ENCODE peak calls at places on chromosomes 11 and 22, in ten cellular contexts. One of them, this sample, is unnamed.

GRCh38 chr11:61814958-61815789 is 1.6 kb downstream of the FADS1 start:
- DNase-seq in astrocyte of the cerebellum: peak; percentile 80
- DNase-seq in fibroblast of lung: peak; percentile 95
- DNase-seq in endothelial cell of umbilical vein: peak; percentile 99
- DNase-seq in AG04450: peak; percentile 91
- DNase-seq in transverse colon: peak; percentile 89
- DNase-seq in A549: peak; percentile 96
- DNase-seq in astrocyte: peak; percentile 89
- DNase-seq in GM23338: peak; percentile 97
- DNase-seq in mucosa of descending colon: peak; percentile 83
- DNase-seq in this sample: peak; percentile 96

GRCh38 chr22:25749420-25750169 is 7.6 kb downstream of the MYO18B start:
- DNase-seq in astrocyte of the cerebellum: no peak
- DNase-seq in fibroblast of lung: peak; percentile 37
- DNase-seq in endothelial cell of umbilical vein: no peak
- DNase-seq in AG04450: no peak
- DNase-seq in transverse colon: no peak
- DNase-seq in A549: no peak
- DNase-seq in astrocyte: peak; percentile 16
- DNase-seq in GM23338: no peak
- DNase-seq in mucosa of descending colon: no peak
- DNase-seq in this sample: no peak

GRCh38 chr11:96254087-96254486 is 88.9 kb downstream of the MAML2 start:
- DNase-seq in astrocyte of the cerebellum: peak; percentile 29
- DNase-seq in fibroblast of lung: peak; percentile 90
- DNase-seq in endothelial cell of umbilical vein: peak; percentile 94
- DNase-seq in AG04450: no peak
- DNase-seq in transverse colon: peak; percentile 35
- DNase-seq in A549: no peak
- DNase-seq in astrocyte: peak; percentile 88
- DNase-seq in GM23338: peak; percentile 22
- DNase-seq in mucosa of descending colon: no peak
- DNase-seq in this sample: peak; percentile 56

GRCh38 chr22:36221799-36222751 is 17.3 kb downstream of the APOL2 start:
- DNase-seq in astrocyte of the cerebellum: no peak
- DNase-seq in fibroblast of lung: peak; percentile 58
- DNase-seq in endothelial cell of umbilical vein: peak; percentile 60
- DNase-seq in AG04450: no peak
- DNase-seq in transverse colon: peak; percentile 59
- DNase-seq in A549: peak; percentile 19
- DNase-seq in astrocyte: peak; percentile 40
- DNase-seq in GM23338: peak; percentile 86
- DNase-seq in mucosa of descending colon: peak; percentile 70
- DNase-seq in this sample: no peak

GRCh38 chr11:19738124-19738523 is 25.5 kb downstream of the NAV2 start:
- DNase-seq in astrocyte of the cerebellum: no peak
- DNase-seq in fibroblast of lung: no peak
- DNase-seq in endothelial cell of umbilical vein: no peak
- DNase-seq in AG04450: no peak
- DNase-seq in transverse colon: no peak
- DNase-seq in A549: no peak
- DNase-seq in astrocyte: no peak
- DNase-seq in GM23338: no peak
- DNase-seq in mucosa of descending colon: no peak
- DNase-seq in this sample: peak; percentile 39

GRCh38 chr11:504053-504993 is 2.7 kb downstream of the RNH1 start:
- DNase-seq in astrocyte of the cerebellum: no peak
- DNase-seq in fibroblast of lung: peak; percentile 52
- DNase-seq in endothelial cell of umbilical vein: peak; percentile 65
- DNase-seq in AG04450: no peak
- DNase-seq in transverse colon: peak; percentile 38
- DNase-seq in A549: no peak
- DNase-seq in astrocyte: peak; percentile 17
- DNase-seq in GM23338: peak; percentile 57
- DNase-seq in mucosa of descending colon: no peak
- DNase-seq in this sample: peak; percentile 52

GRCh38 chr11:6362185-6362867 is 27.9 kb upstream of the SMPD1 start:
- DNase-seq in astrocyte of the cerebellum: no peak
- DNase-seq in fibroblast of lung: no peak
- DNase-seq in endothelial cell of umbilical vein: no peak
- DNase-seq in AG04450: no peak
- DNase-seq in transverse colon: no peak
- DNase-seq in A549: no peak
- DNase-seq in astrocyte: no peak
- DNase-seq in GM23338: no peak
- DNase-seq in mucosa of descending colon: no peak
- DNase-seq in this sample: no peak

GRCh38 chr11:106642331-106642730 is 375.9 kb downstream of the GUCY1A2 start:
- DNase-seq in astrocyte of the cerebellum: no peak
- DNase-seq in fibroblast of lung: peak; percentile 34
- DNase-seq in endothelial cell of umbilical vein: no peak
- DNase-seq in AG04450: peak; percentile 54
- DNase-seq in transverse colon: no peak
- DNase-seq in A549: no peak
- DNase-seq in astrocyte: peak; percentile 16
- DNase-seq in GM23338: no peak
- DNase-seq in mucosa of descending colon: no peak
- DNase-seq in this sample: peak; percentile 9

DNA sequence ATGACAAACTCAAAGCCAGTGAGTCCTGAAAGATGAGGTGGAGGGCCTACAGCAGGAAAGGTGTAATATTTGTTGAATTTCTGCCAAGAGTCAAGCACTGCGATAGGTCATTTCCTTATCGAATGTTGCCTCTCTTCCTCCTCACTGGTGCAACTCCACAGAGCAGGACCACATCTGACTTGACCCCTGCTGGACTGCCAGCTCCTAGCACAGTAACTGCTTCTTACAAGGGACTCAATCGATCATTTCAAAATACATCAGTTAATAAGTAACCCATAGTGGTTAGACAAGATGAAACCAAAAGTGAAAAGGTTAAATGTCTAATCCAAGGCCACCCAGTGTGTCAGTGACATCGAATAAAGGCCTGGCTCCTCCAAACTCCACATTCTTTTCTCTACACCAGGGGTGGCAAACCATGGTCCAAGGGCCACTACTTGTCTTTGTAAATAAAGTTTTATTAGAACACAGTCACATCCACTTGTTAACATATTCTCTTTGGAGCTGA is 98.5 kb upstream of the CSNK2A3 start:
- DNase-seq in astrocyte of the cerebellum: no peak
- DNase-seq in fibroblast of lung: no peak
- DNase-seq in endothelial cell of umbilical vein: no peak
- DNase-seq in AG04450: no peak
- DNase-seq in transverse colon: no peak
- DNase-seq in A549: peak; percentile 53
- DNase-seq in astrocyte: no peak
- DNase-seq in GM23338: no peak
- DNase-seq in mucosa of descending colon: no peak
- DNase-seq in this sample: no peak
- TF ChIP-seq CTCF in astrocyte of the cerebellum: no peak
- TF ChIP-seq CTCF in fibroblast of lung: no peak
- TF ChIP-seq CTCF in endothelial cell of umbilical vein: no peak
- TF ChIP-seq CTCF in AG04450: no peak
- TF ChIP-seq CTCF in transverse colon: no peak
- TF ChIP-seq CTCF in A549: no peak
- TF ChIP-seq CTCF in astrocyte: no peak
- TF ChIP-seq CTCF in GM23338: no peak
- TF ChIP-seq CTCF in mucosa of descending colon: no peak
- TF ChIP-seq CTCF in this sample: no peak

DNA sequence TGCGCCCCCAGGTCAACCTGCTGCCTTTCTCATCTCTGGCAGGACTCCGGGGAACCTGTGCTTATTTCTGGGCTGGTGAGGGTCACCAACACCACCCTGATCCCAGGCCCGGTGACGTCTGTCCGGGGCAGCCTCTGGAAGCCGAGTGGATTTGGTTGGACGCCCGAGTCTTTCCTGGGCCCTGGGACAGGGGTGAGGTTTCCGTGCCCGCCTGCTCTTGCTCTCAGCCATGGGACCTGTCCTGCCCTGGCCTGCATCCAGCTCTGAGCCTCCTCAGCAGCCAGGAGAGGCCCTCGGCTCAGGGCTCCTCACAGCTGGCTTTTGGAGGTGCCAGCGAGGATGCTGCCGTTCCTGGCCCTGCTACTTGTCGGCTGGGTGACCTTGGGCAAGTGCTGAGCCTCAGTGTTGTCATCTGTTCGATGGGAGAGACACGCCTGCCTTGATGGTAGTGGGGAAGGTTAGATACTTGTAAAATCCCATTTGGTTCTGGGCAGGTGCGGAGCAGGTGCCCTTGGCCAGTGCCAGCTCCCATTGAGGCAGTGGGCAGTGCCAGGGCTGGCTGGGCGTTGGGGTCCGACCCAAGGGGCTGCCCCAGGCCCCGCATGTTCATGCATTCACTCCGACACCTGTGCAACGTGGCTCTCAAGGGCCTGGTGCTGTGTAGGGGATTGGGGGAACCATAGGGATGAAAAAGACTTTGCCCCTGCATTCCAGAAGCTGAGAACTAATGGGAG is 58.9 kb upstream of the THY1 start:
- DNase-seq in astrocyte of the cerebellum: no peak
- DNase-seq in fibroblast of lung: no peak
- DNase-seq in endothelial cell of umbilical vein: no peak
- DNase-seq in AG04450: no peak
- DNase-seq in transverse colon: peak; percentile 7
- DNase-seq in A549: no peak
- DNase-seq in astrocyte: no peak
- DNase-seq in GM23338: no peak
- DNase-seq in mucosa of descending colon: no peak
- DNase-seq in this sample: no peak
- H3K4me3 ChIP-seq in astrocyte of the cerebellum: no peak overlapping the region
- H3K4me3 ChIP-seq in fibroblast of lung: no peak overlapping the region
- H3K4me3 ChIP-seq in endothelial cell of umbilical vein: no peak overlapping the region
- H3K4me3 ChIP-seq in AG04450: no peak overlapping the region
- H3K4me3 ChIP-seq in transverse colon: no peak overlapping the region
- H3K4me3 ChIP-seq in A549: no peak overlapping the region
- H3K4me3 ChIP-seq in astrocyte: no peak overlapping the region
- H3K4me3 ChIP-seq in GM23338: peak overlapping the region; percentile 53
- H3K4me3 ChIP-seq in mucosa of descending colon: no peak overlapping the region
- H3K4me3 ChIP-seq in this sample: no peak overlapping the region

GRCh38 chr22:41347066-41347859 is 34.5 kb upstream of the TEF start:
- DNase-seq in astrocyte of the cerebellum: no peak
- DNase-seq in fibroblast of lung: no peak
- DNase-seq in endothelial cell of umbilical vein: no peak
- DNase-seq in AG04450: no peak
- DNase-seq in transverse colon: no peak
- DNase-seq in A549: no peak
- DNase-seq in astrocyte: no peak
- DNase-seq in GM23338: no peak
- DNase-seq in mucosa of descending colon: no peak
- DNase-seq in this sample: no peak
- TF ChIP-seq CTCF in astrocyte of the cerebellum: no peak
- TF ChIP-seq CTCF in fibroblast of lung: no peak
- TF ChIP-seq CTCF in endothelial cell of umbilical vein: no peak
- TF ChIP-seq CTCF in AG04450: no peak
- TF ChIP-seq CTCF in transverse colon: no peak
- TF ChIP-seq CTCF in A549: no peak
- TF ChIP-seq CTCF in astrocyte: no peak
- TF ChIP-seq CTCF in GM23338: no peak
- TF ChIP-seq CTCF in mucosa of descending colon: no peak
- TF ChIP-seq CTCF in this sample: no peak

GRCh38 chr11:13278620-13279486 is 1.3 kb downstream of the BMAL1 start:
- DNase-seq in astrocyte of the cerebellum: no peak
- DNase-seq in fibroblast of lung: no peak
- DNase-seq in endothelial cell of umbilical vein: peak; percentile 11
- DNase-seq in AG04450: no peak
- DNase-seq in transverse colon: peak; percentile 26
- DNase-seq in A549: peak; percentile 9
- DNase-seq in astrocyte: no peak
- DNase-seq in GM23338: peak; percentile 60
- DNase-seq in mucosa of descending colon: peak; percentile 42
- DNase-seq in this sample: no peak

GRCh38 chr11:13277719-13278619 is at the start of gene BMAL1:
- DNase-seq in astrocyte of the cerebellum: no peak
- DNase-seq in fibroblast of lung: peak; percentile 8
- DNase-seq in endothelial cell of umbilical vein: no peak
- DNase-seq in AG04450: no peak
- DNase-seq in transverse colon: peak; percentile 69
- DNase-seq in A549: peak; percentile 28
- DNase-seq in astrocyte: no peak
- DNase-seq in GM23338: peak; percentile 59
- DNase-seq in mucosa of descending colon: peak; percentile 73
- DNase-seq in this sample: peak; percentile 61

GRCh38 chr11:13280777-13281176 is 3.2 kb downstream of the BMAL1 start:
- DNase-seq in astrocyte of the cerebellum: no peak
- DNase-seq in fibroblast of lung: no peak
- DNase-seq in endothelial cell of umbilical vein: no peak
- DNase-seq in AG04450: no peak
- DNase-seq in transverse colon: no peak
- DNase-seq in A549: no peak
- DNase-seq in astrocyte: no peak
- DNase-seq in GM23338: no peak
- DNase-seq in mucosa of descending colon: no peak
- DNase-seq in this sample: no peak

GRCh38 chr11:13279487-13279834 is 1.9 kb downstream of the BMAL1 start:
- DNase-seq in astrocyte of the cerebellum: no peak
- DNase-seq in fibroblast of lung: no peak
- DNase-seq in endothelial cell of umbilical vein: no peak
- DNase-seq in AG04450: no peak
- DNase-seq in transverse colon: no peak
- DNase-seq in A549: no peak
- DNase-seq in astrocyte: no peak
- DNase-seq in GM23338: no peak
- DNase-seq in mucosa of descending colon: no peak
- DNase-seq in this sample: no peak

GRCh38 chr11:13280323-13280722 is 2.7 kb downstream of the BMAL1 start:
- DNase-seq in astrocyte of the cerebellum: no peak
- DNase-seq in fibroblast of lung: no peak
- DNase-seq in endothelial cell of umbilical vein: no peak
- DNase-seq in AG04450: no peak
- DNase-seq in transverse colon: no peak
- DNase-seq in A549: no peak
- DNase-seq in astrocyte: no peak
- DNase-seq in GM23338: no peak
- DNase-seq in mucosa of descending colon: no peak
- DNase-seq in this sample: no peak
- H3K4me3 ChIP-seq in astrocyte of the cerebellum: no peak overlapping the region
- H3K4me3 ChIP-seq in fibroblast of lung: no peak overlapping the region
- H3K4me3 ChIP-seq in endothelial cell of umbilical vein: no peak overlapping the region
- H3K4me3 ChIP-seq in AG04450: no peak overlapping the region
- H3K4me3 ChIP-seq in transverse colon: no peak overlapping the region
- H3K4me3 ChIP-seq in A549: no peak overlapping the region
- H3K4me3 ChIP-seq in astrocyte: no peak overlapping the region
- H3K4me3 ChIP-seq in GM23338: no peak overlapping the region
- H3K4me3 ChIP-seq in mucosa of descending colon: no peak overlapping the region
- H3K4me3 ChIP-seq in this sample: no peak overlapping the region

DNA sequence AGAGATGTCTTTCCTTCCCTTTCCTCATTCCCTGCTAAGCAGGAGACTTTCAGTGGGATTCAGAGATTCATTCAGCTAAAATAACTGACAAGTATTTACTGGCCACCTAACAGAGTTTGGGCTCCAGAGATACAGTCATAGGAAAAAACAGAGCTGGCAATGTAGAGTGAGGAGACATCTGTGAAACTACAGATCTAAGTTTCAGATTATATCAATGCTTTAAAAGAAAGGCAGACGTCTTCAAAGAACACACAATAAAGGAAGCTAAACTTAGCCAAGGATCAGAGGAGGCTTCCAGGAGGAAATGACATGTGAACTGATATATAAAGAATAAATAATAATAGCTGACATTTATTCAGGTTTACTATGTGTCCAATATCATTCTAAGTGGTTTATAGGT is 355.6 kb upstream of the DDI1 start:
- DNase-seq in astrocyte of the cerebellum: no peak
- DNase-seq in fibroblast of lung: no peak
- DNase-seq in endothelial cell of umbilical vein: peak; percentile 52
- DNase-seq in AG04450: no peak
- DNase-seq in transverse colon: no peak
- DNase-seq in A549: no peak
- DNase-seq in astrocyte: no peak
- DNase-seq in GM23338: no peak
- DNase-seq in mucosa of descending colon: no peak
- DNase-seq in this sample: no peak
- TF ChIP-seq CTCF in astrocyte of the cerebellum: no peak
- TF ChIP-seq CTCF in fibroblast of lung: no peak
- TF ChIP-seq CTCF in endothelial cell of umbilical vein: no peak
- TF ChIP-seq CTCF in AG04450: no peak
- TF ChIP-seq CTCF in transverse colon: no peak
- TF ChIP-seq CTCF in A549: no peak
- TF ChIP-seq CTCF in astrocyte: no peak
- TF ChIP-seq CTCF in GM23338: no peak
- TF ChIP-seq CTCF in mucosa of descending colon: no peak
- TF ChIP-seq CTCF in this sample: no peak

This sample was measured in foreskin fibroblast.